ENCODE peak calls at places on chromosomes 16 and 17, in four cellular contexts. A is GM23248, S is ureter, P is ascending aorta. U is an unnamed sample.

GRCh38 chr17:81349397-81350319 is 45.6 kb upstream of the BAHCC1 start:
- DNase-seq in S (peak; percentile 47), A (no peak), P (no peak), U (no peak)

GRCh38 chr17:28865946-28866752 is 11.3 kb downstream of the ERAL1 start:
- DNase-seq in S (no peak), A (peak; percentile 51), P (no peak), U (no peak)

GRCh38 chr17:49051269-49051668 is 54.1 kb downstream of the IGF2BP1 start:
- DNase-seq in P (no peak), A (no peak), S (no peak), U (no peak)

GRCh38 chr16:87393680-87394055 is 1.5 kb downstream of the MAP1LC3B start:
- DNase-seq in P (no peak), A (no peak), S (no peak), U (no peak)

GRCh38 chr17:78176548-78177025 is 8.2 kb downstream of the SYNGR2 start:
- DNase-seq in S (peak; percentile 79), A (peak; percentile 67), P (no peak), U (no peak)

GRCh38 chr17:69523252-69523861 is 108.9 kb downstream of the MAP2K6 start:
- DNase-seq in S (peak; percentile 48), P (no peak), A (peak; percentile 74), U (no peak)

GRCh38 chr17:67685351-67685750 is 32.4 kb upstream of the NOL11 start:
- DNase-seq in A (no peak), P (no peak), S (no peak), U (no peak)

GRCh38 chr16:86222965-86223551 is 287.3 kb upstream of the FOXF1 start:
- DNase-seq in P (no peak), S (no peak), A (peak; percentile 92), U (no peak)

GRCh38 chr17:75876938-75877751 is 1.2 kb downstream of the TRIM47 start:
- DNase-seq in S (peak; percentile 96), P (peak; percentile 88), A (peak; percentile 94), U (peak; percentile 93)

GRCh38 chr17:57553525-57553924 is 191.6 kb downstream of the CCDC182 start:
- DNase-seq in S (no peak), P (no peak), A (no peak), U (no peak)

GRCh38 chr17:77476920-77477805 is 336.4 kb downstream of the SEC14L1 start:
- DNase-seq in P (peak; percentile 73), A (peak; percentile 99), S (peak; percentile 83), U (peak; percentile 86)

GRCh38 chr16:48284772-48285409 is 37.6 kb upstream of the ABCC11 start:
- DNase-seq in P (no peak), S (no peak), A (no peak), U (no peak)

GRCh38 chr16:46688101-46688656 is 799 bp downstream of the VPS35 start:
- DNase-seq in P (peak; percentile 37), A (no peak), S (peak; percentile 66), U (no peak)

GRCh38 chr17:7363311-7363710 is 8.4 kb downstream of the TMEM95 start:
- DNase-seq in A (peak; percentile 84), P (no peak), S (no peak), U (no peak)

GRCh38 chr16:5605404-5605803 is 507.8 kb upstream of the EEF2KMT start:
- DNase-seq in A (no peak), S (no peak), P (no peak), U (no peak)

GRCh38 chr16:27195941-27196595 is 7.3 kb upstream of the KDM8 start:
- DNase-seq in P (no peak), A (no peak), S (no peak), U (no peak)

GRCh38 chr16:85372627-85373372 is 240.3 kb upstream of the GSE1 start:
- DNase-seq in A (peak; percentile 95), P (peak; percentile 74), S (no peak), U (peak; percentile 58)

GRCh38 chr17:36761203-36761945 is 160.0 kb downstream of the MRM1 start:
- DNase-seq in S (no peak), P (no peak), A (no peak), U (no peak)

GRCh38 chr17:17837966-17838962 is 1.5 kb upstream of the SREBF1 start:
- DNase-seq in S (peak; percentile 84), P (no peak), A (peak; percentile 73), U (no peak)

GRCh38 chr16:73572135-73572534 is 524.2 kb upstream of the ZFHX3 start:
- DNase-seq in A (peak; percentile 9), P (no peak), S (peak; percentile 48), U (no peak)

GRCh38 chr17:15368605-15369004 is 27.2 kb upstream of the TEKT3 start:
- DNase-seq in P (no peak), A (no peak), S (no peak), U (no peak)

GRCh38 chr16:84144301-84144858 is 597 bp downstream of the HSDL1 start:
- DNase-seq in P (no peak), S (no peak), A (peak; percentile 64), U (no peak)

GRCh38 chr16:3793161-3793576 is 75.8 kb upstream of the TRAP1 start:
- DNase-seq in S (peak; percentile 46), P (no peak), A (no peak), U (peak; percentile 23)

GRCh38 chr17:22459953-22460350 is 767.6 kb downstream of the KCNJ18 start:
- DNase-seq in S (no peak), P (no peak), A (no peak), U (no peak)

GRCh38 chr17:79918581-79919163 is 79.4 kb upstream of the CBX4 start:
- DNase-seq in P (no peak), S (no peak), A (no peak), U (no peak)

GRCh38 chr17:60361889-60362288 is 30.0 kb downstream of the USP32 start:
- DNase-seq in A (no peak), S (no peak), P (no peak), U (no peak)

GRCh38 chr17:82648761-82649474 is 674 bp upstream of the WDR45B start:
- DNase-seq in A (no peak), S (peak; percentile 69), P (no peak), U (no peak)

GRCh38 chr16:74192281-74192680 is 104.3 kb upstream of the PSMD7 start:
- DNase-seq in S (no peak), A (no peak), P (no peak), U (no peak)

GRCh38 chr16:66554021-66554420 is 1.6 kb downstream of the CKLF start:
- DNase-seq in A (no peak), S (no peak), P (no peak), U (no peak)

GRCh38 chr16:49337814-49338350 is 35.7 kb upstream of the C16orf78 start:
- DNase-seq in P (no peak), A (no peak), S (no peak), U (no peak)

GRCh38 chr17:14805348-14805747 is 459.8 kb downstream of the PMP22 start:
- DNase-seq in P (no peak), S (no peak), A (peak; percentile 16), U (no peak)

GRCh38 chr17:41528959-41529353 is 848 bp upstream of the KRT19 start:
- DNase-seq in P (no peak), A (no peak), S (no peak), U (no peak)

GRCh38 chr17:73156166-73156840 is 8.5 kb upstream of the SSTR2 start:
- DNase-seq in S (peak; percentile 71), P (no peak), A (peak; percentile 85), U (no peak)

GRCh38 chr16:2195316-2196161 is 866 bp downstream of the CASKIN1 start:
- DNase-seq in P (no peak), S (no peak), A (no peak), U (no peak)

GRCh38 chr17:78618264-78619066 is 41.3 kb upstream of the DNAH17 start:
- DNase-seq in P (no peak), S (no peak), A (peak; percentile 40), U (no peak)

GRCh38 chr17:17729620-17730249 is 48.5 kb downstream of the RAI1 start:
- DNase-seq in P (no peak), S (no peak), A (no peak), U (no peak)

GRCh38 chr17:20087538-20088250 is 78.5 kb downstream of the SPECC1 start:
- DNase-seq in S (no peak), P (no peak), A (no peak), U (no peak)

GRCh38 chr16:4679854-4680636 is 13.3 kb upstream of the NUDT16L1 start:
- DNase-seq in A (peak; percentile 16), P (no peak), S (peak; percentile 89), U (no peak)